ENCODE peak calls at places on chromosome 1, in four cellular contexts. C is SK-N-SH, X is K562, F is A549. Z is an unnamed sample.

GRCh38 chr1:45870500-45870899 is 67.1 kb downstream of the MAST2 start:
- DNase-seq in C (no peak), X (no peak), F (no peak), Z (no peak)

GRCh38 chr1:153962088-153963029 is 978 bp downstream of the SLC39A1 start:
- DNase-seq in C (no peak), X (no peak), F (no peak), Z (peak)

GRCh38 chr1:3011631-3012510 is 9.4 kb upstream of the ACTRT2 start:
- DNase-seq in C (no peak), X (no peak), F (no peak), Z (no peak)

GRCh38 chr1:179017383-179018326 is 8.0 kb upstream of the FAM20B start:
- DNase-seq in C (no peak), X (peak), F (peak), Z (no peak)

GRCh38 chr1:179127163-179127895 is 45.5 kb downstream of the TOR3A start:
- DNase-seq in C (no peak), X (no peak), F (no peak), Z (peak)

GRCh38 chr1:197677313-197677712 is 98.0 kb downstream of the DENND1B start:
- DNase-seq in C (no peak), X (peak), F (no peak), Z (no peak)

GRCh38 chr1:94734963-94735899 is 84.9 kb upstream of the SLC44A3 start:
- DNase-seq in C (no peak), X (peak), F (no peak), Z (peak)

GRCh38 chr1:174451408-174451807 is 3.6 kb downstream of the GPR52 start:
- DNase-seq in C (no peak), X (no peak), F (no peak), Z (no peak)

GRCh38 chr1:93629101-93630059 is 52.3 kb downstream of the BCAR3 start:
- DNase-seq in C (peak), X (peak), F (peak), Z (peak)

GRCh38 chr1:210624722-210625121 is 296.0 kb downstream of the HHAT start:
- DNase-seq in C (peak), X (no peak), F (no peak), Z (no peak)

GRCh38 chr1:65319141-65319540 is 9.8 kb downstream of the DNAJC6 start:
- DNase-seq in C (peak), X (no peak), F (no peak), Z (no peak)

GRCh38 chr1:206803221-206803730 is 31.0 kb upstream of the IL10 start:
- DNase-seq in C (no peak), X (no peak), F (no peak), Z (no peak)

GRCh38 chr1:46587072-46587471 is 17.0 kb downstream of the MKNK1 start:
- DNase-seq in C (no peak), X (no peak), F (no peak), Z (no peak)

GRCh38 chr1:247172956-247173355 is 1.1 kb upstream of the ZNF124 start:
- DNase-seq in C (no peak), X (no peak), F (no peak), Z (no peak)

GRCh38 chr1:77533660-77534295 is 148.7 kb downstream of the ZZZ3 start:
- DNase-seq in C (peak), X (peak), F (peak), Z (peak)

GRCh38 chr1:192167941-192168685 is 9.9 kb downstream of the RGS18 start:
- DNase-seq in C (no peak), X (no peak), F (no peak), Z (peak)

GRCh38 chr1:63320024-63320799 is 2.2 kb upstream of the FOXD3 start:
- DNase-seq in C (peak), X (no peak), F (no peak), Z (no peak)

GRCh38 chr1:64197076-64197475 is 6.3 kb upstream of the UBE2U start:
- DNase-seq in C (no peak), X (no peak), F (no peak), Z (no peak)

GRCh38 chr1:221440658-221441057 is 301.2 kb downstream of the DUSP10 start:
- DNase-seq in C (no peak), X (no peak), F (no peak), Z (no peak)

GRCh38 chr1:168833801-168834224 is 104.8 kb upstream of the DPT start:
- DNase-seq in C (no peak), X (no peak), F (no peak), Z (no peak)

GRCh38 chr1:67618285-67619018 is 66.5 kb upstream of the GADD45A start:
- DNase-seq in C (no peak), X (no peak), F (no peak), Z (peak)

GRCh38 chr1:118018064-118018463 is 88.5 kb downstream of the WDR3 start:
- DNase-seq in C (no peak), X (no peak), F (no peak), Z (no peak)

GRCh38 chr1:182261655-182262054 is 129.9 kb downstream of the GLUL start:
- DNase-seq in C (no peak), X (no peak), F (no peak), Z (no peak)

GRCh38 chr1:171219751-171220385 is 28.4 kb upstream of the FMO1 start:
- DNase-seq in C (no peak), X (no peak), F (no peak), Z (peak)

GRCh38 chr1:245751111-245751510 is 596.3 kb downstream of the KIF26B start:
- DNase-seq in C (no peak), X (no peak), F (no peak), Z (peak)

GRCh38 chr1:60822252-60822651 is 260.1 kb upstream of the NFIA start:
- DNase-seq in C (no peak), X (no peak), F (no peak), Z (no peak)

GRCh38 chr1:214957330-214958137 is 125.0 kb upstream of the KCNK2 start:
- DNase-seq in C (no peak), X (no peak), F (peak), Z (peak)

GRCh38 chr1:213176341-213176740 is 125.3 kb downstream of the RPS6KC1 start:
- DNase-seq in C (no peak), X (no peak), F (no peak), Z (no peak)

GRCh38 chr1:869499-870244 is 54.1 kb upstream of the SAMD11 start:
- DNase-seq in C (peak), X (peak), F (peak), Z (peak)

GRCh38 chr1:161044535-161044907 is 1.3 kb downstream of the USF1 start:
- DNase-seq in C (no peak), X (no peak), F (no peak), Z (peak)

GRCh38 chr1:161039154-161039545 is 386 bp upstream of the TSTD1 start:
- DNase-seq in C (no peak), X (no peak), F (no peak), Z (no peak)

GRCh38 chr1:161037661-161038522 is 872 bp downstream of the TSTD1 start:
- DNase-seq in C (no peak), X (no peak), F (no peak), Z (no peak)

GRCh38 chr1:161038523-161039153 is at the start of gene TSTD1:
- DNase-seq in C (peak), X (no peak), F (no peak), Z (no peak)

DNA sequence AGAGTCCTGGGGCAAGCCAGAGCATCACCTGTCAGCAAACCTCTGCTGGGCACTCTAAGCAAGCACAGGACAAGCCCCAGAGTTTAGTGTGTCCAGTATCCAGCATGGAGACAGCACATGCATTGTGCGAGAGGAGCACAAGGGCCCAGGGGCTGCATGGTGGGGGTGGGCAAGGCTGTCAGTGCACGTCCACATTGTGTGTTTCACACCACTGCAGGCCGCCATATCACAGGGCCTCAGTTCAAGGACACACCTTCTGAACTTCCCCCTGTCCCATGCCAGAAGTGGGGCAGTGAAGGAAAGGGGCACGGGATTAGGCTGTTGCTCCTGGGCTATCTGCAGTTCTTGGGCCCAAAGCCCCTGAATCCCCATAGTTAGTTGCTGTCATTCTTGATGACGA is 782 bp upstream of the TSTD1 start:
- DNase-seq in C (no peak), X (no peak), F (no peak), Z (no peak)
- H3K4me2 ChIP-seq in C (no peak), X (no peak), F (no peak), Z (no peak)

GRCh38 chr1:180310095-180310494 is 80.0 kb downstream of the LHX4 start:
- DNase-seq in C (no peak), X (no peak), F (no peak), Z (peak)
- TF ChIP-seq RCOR1 in C (no peak), X (no peak), F (no peak), Z (no peak)

GRCh38 chr1:151990058-151990855 is 3.4 kb downstream of the S100A10 start:
- DNase-seq in C (no peak), X (no peak), F (no peak), Z (no peak)
- H3K4me2 ChIP-seq in C (peak), X (no peak), F (peak), Z (peak)

GRCh38 chr1:113297749-113298148 is 92.6 kb upstream of the MAGI3 start:
- DNase-seq in C (no peak), X (no peak), F (no peak), Z (no peak)

GRCh38 chr1:113307771-113308451 is 82.4 kb upstream of the MAGI3 start:
- DNase-seq in C (no peak), X (no peak), F (no peak), Z (peak)

GRCh38 chr1:113303252-113303651 is 87.1 kb upstream of the MAGI3 start:
- DNase-seq in C (no peak), X (peak), F (no peak), Z (no peak)
- TF ChIP-seq RCOR1 in C (no peak), X (no peak), F (no peak), Z (no peak)

DNA sequence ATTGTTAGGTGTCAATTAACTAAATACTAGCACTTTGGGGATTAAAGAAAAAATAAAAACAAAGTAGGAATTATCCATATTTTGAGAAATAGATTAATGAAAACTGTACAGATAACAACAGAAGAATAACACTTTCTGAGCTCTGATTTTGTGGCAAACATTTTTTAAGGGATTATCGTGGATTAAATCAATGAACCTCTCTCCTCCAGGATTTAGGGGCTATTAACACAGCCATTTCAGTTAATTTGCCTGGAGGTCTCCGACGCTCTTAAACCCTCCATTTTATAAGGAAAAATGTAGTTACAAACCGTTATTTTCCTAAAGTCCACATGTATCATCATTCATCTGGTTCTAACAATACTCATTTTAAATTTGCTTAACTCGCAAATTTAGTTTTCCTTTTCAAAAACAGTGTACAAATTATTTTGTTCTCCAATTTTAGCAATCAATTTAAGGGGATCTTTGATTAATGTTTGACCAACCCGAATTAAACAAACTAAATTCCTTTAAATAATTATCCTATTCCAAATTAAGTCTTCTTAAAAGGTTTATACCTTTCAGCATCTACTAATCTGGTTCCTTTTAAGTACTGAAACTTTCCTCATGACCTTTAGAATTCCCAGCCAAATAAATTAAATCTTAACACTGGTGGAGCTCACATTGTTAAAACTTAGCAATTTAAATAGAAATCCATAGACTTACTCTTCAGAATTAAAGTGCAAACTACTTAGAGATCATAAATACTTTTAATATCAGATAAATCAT is 30.7 kb upstream of the RNF187 start:
- DNase-seq in C (no peak), X (no peak), F (no peak), Z (no peak)
- H3K4me2 ChIP-seq in C (peak), X (peak), F (peak), Z (peak)

GRCh38 chr1:151144474-151145157 is 1.8 kb downstream of the SEMA6C start:
- DNase-seq in C (no peak), X (no peak), F (no peak), Z (no peak)
- TF ChIP-seq RCOR1 in C (no peak), X (no peak), F (no peak), Z (no peak)

DNA sequence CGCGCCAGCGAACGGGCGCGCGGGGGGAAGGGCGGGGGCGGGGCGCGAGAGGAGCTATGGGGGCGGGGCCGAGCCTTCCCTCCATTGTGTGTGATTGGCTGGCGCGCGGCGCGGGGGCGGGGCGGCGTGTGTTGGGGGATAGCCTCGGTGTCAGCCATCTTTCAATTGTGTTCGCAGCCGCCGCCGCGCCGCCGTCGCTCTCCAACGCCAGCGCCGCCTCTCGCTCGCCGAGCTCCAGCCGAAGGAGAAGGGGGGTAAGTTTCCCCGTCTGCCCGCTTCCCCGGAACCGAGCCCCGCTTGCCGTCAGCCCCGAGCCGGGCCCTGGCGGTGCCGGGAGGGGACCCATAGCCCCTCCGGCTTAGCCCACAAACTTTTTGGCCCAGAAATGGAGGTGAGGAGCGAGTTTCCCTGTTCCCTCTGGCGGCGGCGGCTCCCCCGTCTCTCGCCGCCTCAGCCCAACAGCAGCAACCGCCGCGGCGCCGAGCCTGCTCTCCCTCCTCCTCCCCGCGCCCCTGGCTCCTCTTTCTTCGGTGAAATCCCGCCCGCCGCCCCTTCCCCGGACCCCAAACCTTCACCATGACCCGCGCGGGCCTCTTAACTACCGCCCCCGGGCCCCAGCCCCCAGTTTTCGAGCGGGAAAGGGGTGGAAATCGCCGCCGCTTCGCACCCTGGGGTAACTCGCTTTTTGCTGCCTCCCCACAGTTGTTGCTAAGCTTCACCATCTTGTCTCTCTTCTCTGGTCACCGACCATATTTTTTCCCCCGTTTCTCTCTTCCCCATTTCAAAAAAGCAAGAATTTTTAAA is at the start of gene H3-3A:
- DNase-seq in C (peak), X (peak), F (peak), Z (peak)
- H3K4me2 ChIP-seq in C (peak), X (peak), F (peak), Z (peak)

GRCh38 chr1:187928288-187928687 is 1099.5 kb downstream of the PLA2G4A start:
- DNase-seq in C (peak), X (no peak), F (no peak), Z (peak)

GRCh38 chr1:187928717-187929116 is 1100.0 kb downstream of the PLA2G4A start:
- DNase-seq in C (no peak), X (no peak), F (no peak), Z (no peak)

GRCh38 chr1:187936667-187937066 is 1107.9 kb downstream of the PLA2G4A start:
- DNase-seq in C (no peak), X (no peak), F (no peak), Z (no peak)

GRCh38 chr1:187933562-187934419 is 1105.0 kb downstream of the PLA2G4A start:
- DNase-seq in C (no peak), X (no peak), F (no peak), Z (no peak)

GRCh38 chr1:187931781-187932180 is 1103.0 kb downstream of the PLA2G4A start:
- DNase-seq in C (no peak), X (no peak), F (no peak), Z (no peak)
- TF ChIP-seq RCOR1 in C (no peak), X (no peak), F (no peak), Z (no peak)

GRCh38 chr1:200042437-200043329 is 15.2 kb downstream of the NR5A2 start:
- DNase-seq in C (peak), X (no peak), F (no peak), Z (no peak)
- H3K4me2 ChIP-seq in C (peak), X (no peak), F (peak), Z (peak)

Z was measured in IMR-90.